ENCODE peak calls at places on chromosomes 4 and X, in four cellular contexts. I is MG63; C is A549; L is stimulated activated CD4-positive, alpha-beta T cell treated with anti-CD3 and anti-CD28 coated beads, Interleukin-4, amount 100 ng/mL, for 24 hours. R is an unnamed sample.

GRCh38 chr4:21765810-21766407 is 182.7 kb downstream of the KCNIP4 start:
- DNase-seq in I (peak), C (peak), L (peak), R (peak)

GRCh38 chr4:15601862-15602261 is 53.3 kb downstream of the FBXL5 start:
- DNase-seq in L (no peak), I (no peak), C (no peak), R (no peak)

GRCh38 chr4:34039766-34040165 is 2204.5 kb downstream of the ARAP2 start:
- DNase-seq in C (no peak), I (no peak), L (no peak), R (no peak)

GRCh38 chr4:104494822-104495559 is at the start of gene CXXC4:
- DNase-seq in L (no peak), C (peak), I (peak), R (no peak)

GRCh38 chrX:17613979-17614572 is 123.2 kb upstream of the SCML1 start:
- DNase-seq in C (no peak), L (no peak), I (no peak), R (no peak)

GRCh38 chr4:37737456-37737855 is 51.3 kb upstream of the RELL1 start:
- DNase-seq in L (no peak), I (peak), C (no peak), R (no peak)

GRCh38 chr4:72351521-72351920 is 217.5 kb downstream of the ADAMTS3 start:
- DNase-seq in C (no peak), L (no peak), I (no peak), R (no peak)

GRCh38 chr4:98828801-98829200 is 100.1 kb downstream of the EIF4E start:
- DNase-seq in C (no peak), L (peak), I (no peak), R (no peak)

GRCh38 chr4:81690871-81691270 is 219.2 kb upstream of the RASGEF1B start:
- DNase-seq in C (no peak), L (no peak), I (no peak), R (no peak)

GRCh38 chr4:185488650-185489049 is 17.1 kb upstream of the CCDC110 start:
- DNase-seq in C (no peak), L (no peak), I (no peak), R (no peak)

GRCh38 chr4:37243722-37244582 is 591 bp upstream of the NWD2 start:
- DNase-seq in I (no peak), L (no peak), C (no peak), R (no peak)

GRCh38 chr4:100060765-100061416 is 110.8 kb upstream of the H2AZ1 start:
- DNase-seq in I (no peak), L (no peak), C (no peak), R (no peak)

GRCh38 chrX:333611-334311 is 15.2 kb upstream of the GTPBP6 start:
- DNase-seq in L (no peak), I (no peak), C (no peak), R (no peak)

GRCh38 chrX:131752493-131753198 is 208.8 kb downstream of the OR13H1 start:
- DNase-seq in I (no peak), C (no peak), L (no peak), R (no peak)

GRCh38 chr4:155582971-155583437 is 83.6 kb upstream of the GUCY1A1 start:
- DNase-seq in C (no peak), L (no peak), I (no peak), R (peak)

GRCh38 chr4:42371306-42372063 is 25.8 kb upstream of the SHISA3 start:
- DNase-seq in I (no peak), C (peak), L (no peak), R (peak)

GRCh38 chrX:47514553-47515235 is 31.7 kb upstream of the ZNF41 start:
- DNase-seq in L (no peak), I (no peak), C (no peak), R (no peak)

GRCh38 chrX:20159811-20160385 is 18.3 kb upstream of the EIF1AX start:
- DNase-seq in C (no peak), I (no peak), L (no peak), R (no peak)

GRCh38 chr4:126404549-126404948 is 1089.8 kb downstream of the FAT4 start:
- DNase-seq in I (no peak), C (no peak), L (no peak), R (no peak)

GRCh38 chr4:155818639-155819038 is 47.4 kb downstream of the ASIC5 start:
- DNase-seq in L (no peak), I (no peak), C (no peak), R (no peak)

GRCh38 chr4:6773106-6773505 is 9.4 kb upstream of the KIAA0232 start:
- DNase-seq in I (no peak), C (no peak), L (no peak), R (no peak)

GRCh38 chr4:182240161-182241130 is 2.8 kb upstream of the TENM3 start:
- DNase-seq in C (peak), L (no peak), I (no peak), R (no peak)